ENCODE peak calls at places on chromosomes 3 and 15, in five cellular contexts. I is HepG2, O is K562, N is H1, T is GM12878. S is an unnamed sample.

GRCh38 chr15:35281515-35281914 is 196.4 kb upstream of the NANOGP8 start:
- DNase-seq in O (no peak), I (no peak), T (no peak), N (no peak), S (no peak)

GRCh38 chr3:7607669-7608068 is 746.8 kb downstream of the GRM7 start:
- DNase-seq in T (no peak), O (no peak), N (no peak), I (no peak), S (no peak)

GRCh38 chr3:195512798-195513345 is 30.3 kb downstream of the PPP1R2 start:
- DNase-seq in O (no peak), T (no peak), I (no peak), N (no peak), S (no peak)

GRCh38 chr3:123688241-123688747 is 103.4 kb upstream of the HACD2 start:
- DNase-seq in I (peak), N (no peak), O (no peak), T (no peak), S (no peak)

GRCh38 chr3:139062915-139063314 is 18.2 kb upstream of the PRR23C start:
- DNase-seq in I (no peak), O (no peak), T (no peak), N (no peak), S (no peak)

GRCh38 chr15:100111103-100112060 is 230.4 kb downstream of the ADAMTS17 start:
- DNase-seq in T (no peak), I (peak), O (no peak), N (no peak), S (no peak)

GRCh38 chr3:127697531-127698240 is 24.9 kb downstream of the ABTB1 start:
- DNase-seq in O (peak), N (peak), I (peak), T (peak), S (peak)

GRCh38 chr3:71168961-71169411 is 414.5 kb downstream of the FOXP1 start:
- DNase-seq in O (no peak), N (no peak), T (no peak), I (no peak), S (peak)

GRCh38 chr3:23035927-23036640 is 167.0 kb upstream of the UBE2E2 start:
- DNase-seq in T (no peak), I (peak), N (no peak), O (no peak), S (no peak)

GRCh38 chr15:64050281-64051092 is 4.2 kb upstream of the DAPK2 start:
- DNase-seq in I (peak), N (no peak), T (no peak), O (no peak), S (peak)

GRCh38 chr15:82275410-82275809 is 12.8 kb downstream of the SAXO2 start:
- DNase-seq in T (no peak), N (no peak), O (no peak), I (no peak), S (no peak)

GRCh38 chr3:136731274-136731884 is 20.8 kb downstream of the STAG1 start:
- DNase-seq in N (no peak), O (no peak), T (no peak), I (no peak), S (no peak)

GRCh38 chr3:136728918-136729317 is 23.3 kb downstream of the STAG1 start:
- DNase-seq in I (no peak), O (no peak), T (no peak), N (no peak), S (no peak)

GRCh38 chr3:136730595-136731273 is 21.4 kb downstream of the STAG1 start:
- DNase-seq in N (no peak), I (no peak), T (peak), O (no peak), S (no peak)

GRCh38 chr3:136725468-136725867 is 26.7 kb downstream of the STAG1 start:
- DNase-seq in O (no peak), N (no peak), I (no peak), T (no peak), S (no peak)

DNA sequence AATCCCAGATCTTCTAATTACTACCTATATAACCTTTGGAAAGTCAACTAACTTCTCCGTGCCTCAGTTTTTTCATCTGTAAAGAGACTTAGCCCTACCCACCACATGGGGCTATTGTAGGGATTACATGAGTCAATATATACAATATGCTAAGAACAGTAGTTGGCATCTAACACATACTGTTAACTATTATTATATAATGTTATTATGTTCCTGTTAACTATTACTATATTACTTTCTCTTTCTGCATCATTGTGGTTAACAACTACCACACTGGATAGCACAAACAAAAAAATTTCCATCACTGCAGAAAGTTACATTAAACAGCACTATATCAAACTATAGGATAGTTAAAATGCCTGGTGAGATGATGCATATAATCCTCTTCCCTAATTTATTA is 23.7 kb downstream of the STAG1 start:
- DNase-seq in O (no peak), N (no peak), T (no peak), I (no peak), S (no peak)
- TF ChIP-seq CHD2 in O (no peak), N (no peak), T (no peak), I (no peak), S (no peak)

DNA sequence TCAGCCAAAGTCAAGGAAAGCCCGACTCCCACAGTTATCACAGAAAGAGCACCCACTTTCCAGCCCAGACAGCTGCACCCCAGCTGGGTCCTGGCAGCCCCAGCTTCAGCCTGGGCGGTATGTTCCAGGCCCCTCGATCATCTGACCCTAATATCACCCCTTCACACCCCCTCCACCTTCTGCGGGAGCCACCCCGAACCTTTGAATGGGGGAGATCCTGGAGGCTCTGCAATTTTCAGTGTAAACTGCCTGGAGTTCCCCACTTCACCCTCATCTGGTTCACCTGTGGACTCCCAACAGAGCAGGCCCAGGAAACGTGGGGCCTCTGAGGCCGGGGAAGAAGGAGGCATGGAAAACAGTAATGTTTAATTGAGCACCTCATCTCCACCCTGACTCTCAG is 5.9 kb downstream of the PRSS50 start:
- DNase-seq in I (no peak), T (no peak), O (no peak), N (no peak), S (no peak)
- TF ChIP-seq YY1 in I (no peak), T (no peak), O (no peak), N (no peak), S (no peak)

DNA sequence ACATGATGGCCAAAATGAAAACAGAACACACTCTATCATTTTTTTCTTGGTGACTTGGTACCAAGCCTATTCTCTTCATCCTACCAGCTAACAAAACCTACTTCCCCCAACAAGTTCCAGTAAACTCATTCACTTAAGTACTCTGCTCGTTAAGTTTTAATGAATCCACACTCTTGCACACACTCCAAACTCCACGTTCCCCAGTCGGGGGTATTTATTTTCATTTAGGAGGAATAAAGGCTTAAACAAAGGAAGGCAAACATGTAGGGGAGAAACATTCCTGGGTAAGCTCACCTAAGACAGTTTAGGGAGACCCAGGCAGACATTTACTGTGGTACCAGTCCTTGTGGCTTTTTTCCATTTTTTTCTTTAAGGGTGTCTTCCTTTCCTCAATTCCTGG is 117.5 kb upstream of the C15orf61 start:
- DNase-seq in T (no peak), N (no peak), I (no peak), O (no peak), S (no peak)
- H2AFZ ChIP-seq in T (no peak), N (no peak), I (no peak), O (peak), S (no peak)

DNA sequence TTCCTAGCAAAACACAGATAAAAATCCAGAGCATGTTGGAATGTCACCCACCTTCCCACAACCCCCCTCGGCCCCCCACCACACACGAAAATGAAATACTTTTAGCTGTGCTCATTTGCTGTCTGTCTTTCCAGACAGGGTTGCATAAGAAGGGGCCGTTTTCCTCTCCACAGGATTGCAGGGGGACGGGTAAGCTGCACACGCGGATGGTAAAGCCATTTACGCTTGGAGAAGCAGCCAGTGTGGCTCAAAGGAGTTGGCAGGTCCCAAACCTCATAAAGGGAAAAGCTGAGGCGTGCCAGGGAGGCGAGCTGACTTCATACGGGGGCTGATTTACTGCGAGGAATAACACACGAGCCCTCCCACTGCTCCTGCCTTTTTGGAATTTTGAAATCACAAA is 47.4 kb upstream of the ITGA11 start:
- DNase-seq in N (no peak), T (no peak), I (no peak), O (no peak), S (no peak)
- TF ChIP-seq CHD2 in N (no peak), T (no peak), I (no peak), O (no peak), S (no peak)

GRCh38 chr3:151818361-151818760 is 4.4 kb downstream of the AADAC start:
- DNase-seq in N (no peak), T (no peak), O (no peak), I (no peak), S (no peak)
- TF ChIP-seq YY1 in N (no peak), T (no peak), O (no peak), I (no peak), S (no peak)

GRCh38 chr3:170804095-170804494 is 65.9 kb downstream of the RPL22L1 start:
- DNase-seq in O (no peak), N (no peak), I (no peak), T (no peak), S (no peak)
- H2AFZ ChIP-seq in O (peak), N (no peak), I (no peak), T (no peak), S (no peak)

GRCh38 chr3:21914451-21914850 is 163.4 kb upstream of the ZNF385D start:
- DNase-seq in I (no peak), O (no peak), N (no peak), T (no peak), S (no peak)
- TF ChIP-seq CHD2 in I (no peak), O (no peak), N (no peak), T (no peak), S (no peak)